ENCODE peak calls at places on chromosomes 4 and X, in six cellular contexts. V is upper lobe of left lung, A is A549, B is HepG2, X is GM12878, E is K562. G is an unnamed sample.

GRCh38 chr4:28357985-28358384 is 1497.3 kb downstream of the STIM2 start:
- ATAC-seq in B (no peak), E (no peak), V (no peak), A (peak), X (peak), G (no peak)

GRCh38 chrX:36957425-36958328 is 50.5 kb upstream of the FAM47C start:
- ATAC-seq in B (no peak), V (no peak), X (no peak), E (no peak), A (peak), G (peak)

GRCh38 chr4:169014581-169014980 is 4.5 kb upstream of the CBR4 start:
- ATAC-seq in E (no peak), A (no peak), B (no peak), X (no peak), V (no peak), G (no peak)

GRCh38 chr4:157818946-157819692 is 353.7 kb downstream of the GASK1B start:
- ATAC-seq in E (no peak), X (no peak), V (peak), A (no peak), B (peak), G (no peak)

GRCh38 chr4:54659213-54660144 is 1.7 kb downstream of the KIT start:
- ATAC-seq in X (no peak), A (peak), E (peak), V (peak), B (no peak), G (no peak)

GRCh38 chrX:96447161-96447560 is 237.5 kb upstream of the DIAPH2 start:
- ATAC-seq in V (no peak), A (no peak), B (no peak), X (no peak), E (no peak), G (no peak)

GRCh38 chr4:110088670-110089069 is 109.7 kb downstream of the ELOVL6 start:
- ATAC-seq in B (no peak), A (no peak), V (no peak), X (peak), E (peak), G (no peak)

GRCh38 chr4:17642404-17642783 is 28.0 kb downstream of the MED28 start:
- ATAC-seq in X (no peak), B (no peak), E (no peak), A (no peak), V (no peak), G (no peak)

GRCh38 chr4:177861551-177862094 is 419.4 kb upstream of the AGA start:
- ATAC-seq in V (peak), A (no peak), B (no peak), E (no peak), X (no peak), G (no peak)

GRCh38 chrX:18884916-18885315 is 99.0 kb downstream of the PHKA2 start:
- ATAC-seq in B (no peak), A (no peak), V (no peak), E (no peak), X (no peak), G (no peak)

GRCh38 chrX:124931241-124931640 is 388.4 kb upstream of the TEX13C start:
- ATAC-seq in A (no peak), E (no peak), V (no peak), X (no peak), B (no peak), G (no peak)

GRCh38 chrX:118116308-118117068 is at the start of gene KLHL13:
- ATAC-seq in X (peak), E (peak), V (peak), B (peak), A (peak), G (peak)

GRCh38 chr4:123421942-123422781 is 25.6 kb downstream of the SPRY1 start:
- ATAC-seq in A (no peak), B (no peak), X (peak), V (no peak), E (no peak), G (no peak)

GRCh38 chr4:16537926-16538325 is 311.7 kb upstream of the TAPT1 start:
- ATAC-seq in X (no peak), V (peak), A (no peak), B (no peak), E (no peak), G (no peak)

GRCh38 chr4:3009422-3009821 is 46.1 kb downstream of the GRK4 start:
- ATAC-seq in X (peak), A (peak), E (peak), V (no peak), B (peak), G (no peak)

GRCh38 chr4:47372561-47372960 is 90.9 kb downstream of the COMMD8 start:
- ATAC-seq in V (no peak), X (no peak), A (no peak), E (no peak), B (no peak), G (no peak)

GRCh38 chr4:67531349-67531748 is 14.0 kb downstream of the CENPC start:
- ATAC-seq in X (no peak), E (no peak), V (no peak), B (no peak), A (no peak), G (no peak)

GRCh38 chr4:577499-578450 is 1.7 kb upstream of the TMEM271 start:
- ATAC-seq in X (no peak), E (no peak), A (no peak), B (peak), V (peak), G (no peak)

GRCh38 chr4:11623726-11624037 is 195.0 kb upstream of the HS3ST1 start:
- ATAC-seq in V (no peak), A (peak), B (no peak), X (peak), E (no peak), G (no peak)

GRCh38 chr4:7971881-7972500 is 32.3 kb upstream of the AFAP1 start:
- ATAC-seq in E (peak), V (peak), B (peak), A (no peak), X (no peak), G (no peak)

GRCh38 chr4:87209182-87209581 is 11.2 kb downstream of the KLHL8 start:
- ATAC-seq in B (no peak), V (no peak), E (no peak), X (peak), A (no peak), G (no peak)

GRCh38 chr4:75848891-75849290 is 53.4 kb downstream of the PPEF2 start:
- ATAC-seq in X (no peak), V (no peak), E (no peak), A (peak), B (peak), G (no peak)

GRCh38 chrX:30865020-30865419 is 24.0 kb downstream of the TAB3 start:
- ATAC-seq in A (peak), X (peak), V (peak), B (no peak), E (peak), G (no peak)

GRCh38 chrX:118554511-118554910 is 58.9 kb downstream of the DOCK11 start:
- ATAC-seq in X (no peak), A (no peak), B (no peak), E (no peak), V (no peak), G (no peak)

GRCh38 chrX:18879144-18879543 is 104.8 kb downstream of the PHKA2 start:
- ATAC-seq in B (no peak), V (no peak), E (no peak), A (no peak), X (no peak), G (no peak)

GRCh38 chr4:73836373-73837269 is at the start of gene CXCL6:
- ATAC-seq in X (no peak), V (peak), E (no peak), A (no peak), B (no peak), G (peak)

GRCh38 chr4:151744614-151745013 is 16.2 kb downstream of the GATB start:
- ATAC-seq in A (peak), E (peak), X (peak), B (no peak), V (no peak), G (no peak)

GRCh38 chr4:139756391-139757180 is 91.0 kb downstream of the MGST2 start:
- ATAC-seq in B (no peak), A (no peak), V (no peak), X (no peak), E (no peak), G (no peak)

GRCh38 chr4:22237155-22237751 is 278.6 kb downstream of the ADGRA3 start:
- ATAC-seq in X (peak), A (peak), V (no peak), B (peak), E (no peak), G (no peak)

GRCh38 chr4:152501846-152502536 is 33.9 kb downstream of the FBXW7 start:
- ATAC-seq in A (no peak), E (no peak), X (peak), B (no peak), V (no peak), G (no peak)

GRCh38 chrX:155632424-155633100 is 19.8 kb upstream of the TMLHE start:
- ATAC-seq in V (no peak), X (peak), A (no peak), E (no peak), B (no peak), G (no peak)

GRCh38 chrX:129721870-129722269 is 16.9 kb upstream of the XPNPEP2 start:
- ATAC-seq in B (no peak), V (no peak), A (no peak), X (no peak), E (no peak), G (no peak)

GRCh38 chr4:8422327-8422726 is 18.2 kb downstream of the ACOX3 start:
- ATAC-seq in B (no peak), X (no peak), E (no peak), V (no peak), A (no peak), G (no peak)

GRCh38 chr4:74054483-74055032 is 16.1 kb upstream of the CXCL3 start:
- ATAC-seq in X (no peak), V (no peak), B (no peak), A (no peak), E (peak), G (no peak)

GRCh38 chr4:77336411-77337142 is 179.6 kb downstream of the CCNG2 start:
- ATAC-seq in E (no peak), X (no peak), V (no peak), A (no peak), B (no peak), G (no peak)

GRCh38 chr4:77327151-77327550 is 170.1 kb downstream of the CCNG2 start:
- ATAC-seq in A (no peak), V (no peak), E (no peak), X (no peak), B (no peak), G (no peak)

GRCh38 chr4:77332696-77333270 is 175.8 kb downstream of the CCNG2 start:
- ATAC-seq in V (no peak), B (no peak), A (no peak), E (no peak), X (no peak), G (no peak)
- TF ChIP-seq EP300 in V (no peak), B (no peak), A (no peak), E (no peak), X (no peak), G (no peak)

GRCh38 chr4:80308466-80308822 is 27.1 kb upstream of the CFAP299 start:
- ATAC-seq in X (no peak), E (peak), B (no peak), A (peak), V (no peak), G (no peak)

GRCh38 chr4:80305466-80305865 is 30.1 kb upstream of the CFAP299 start:
- ATAC-seq in V (no peak), A (no peak), E (no peak), B (no peak), X (no peak), G (no peak)

GRCh38 chr4:80307774-80308465 is 27.6 kb upstream of the CFAP299 start:
- ATAC-seq in V (peak), B (no peak), X (no peak), A (peak), E (peak), G (peak)

GRCh38 chr4:80306255-80306654 is 29.3 kb upstream of the CFAP299 start:
- ATAC-seq in B (no peak), X (no peak), A (no peak), E (no peak), V (no peak), G (no peak)

GRCh38 chr4:80307183-80307735 is 28.3 kb upstream of the CFAP299 start:
- ATAC-seq in A (no peak), E (no peak), V (no peak), B (no peak), X (no peak), G (peak)
- TF ChIP-seq EP300 in A (no peak), E (no peak), V (no peak), B (no peak), X (no peak), G (no peak)

GRCh38 chr4:57764840-57765239 is 654.7 kb upstream of the IGFBP7 start:
- ATAC-seq in E (no peak), V (no peak), A (no peak), X (no peak), B (no peak), G (no peak)

DNA sequence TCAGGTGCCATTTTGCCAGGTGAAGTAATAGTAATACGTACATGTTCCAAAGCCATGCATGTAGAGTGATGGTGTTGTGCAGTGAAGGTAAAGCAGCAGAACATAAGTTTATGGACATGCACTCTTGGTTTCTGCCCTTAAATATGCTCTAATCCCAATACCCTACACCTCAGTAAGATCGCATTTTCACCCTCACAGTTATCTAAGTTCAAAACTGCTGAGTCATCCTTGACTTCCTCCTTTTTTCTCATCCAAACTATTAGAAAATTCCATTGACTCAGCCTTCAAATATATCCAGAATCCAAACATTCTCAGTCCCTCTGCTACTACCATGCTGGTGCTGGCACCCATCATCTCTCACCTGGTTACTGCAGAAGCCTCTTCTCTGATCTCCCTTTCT is 652.9 kb upstream of the IGFBP7 start:
- ATAC-seq in B (no peak), X (no peak), V (no peak), A (no peak), E (no peak), G (no peak)
- TF ChIP-seq EP300 in B (no peak), X (no peak), V (no peak), A (no peak), E (no peak), G (no peak)

DNA sequence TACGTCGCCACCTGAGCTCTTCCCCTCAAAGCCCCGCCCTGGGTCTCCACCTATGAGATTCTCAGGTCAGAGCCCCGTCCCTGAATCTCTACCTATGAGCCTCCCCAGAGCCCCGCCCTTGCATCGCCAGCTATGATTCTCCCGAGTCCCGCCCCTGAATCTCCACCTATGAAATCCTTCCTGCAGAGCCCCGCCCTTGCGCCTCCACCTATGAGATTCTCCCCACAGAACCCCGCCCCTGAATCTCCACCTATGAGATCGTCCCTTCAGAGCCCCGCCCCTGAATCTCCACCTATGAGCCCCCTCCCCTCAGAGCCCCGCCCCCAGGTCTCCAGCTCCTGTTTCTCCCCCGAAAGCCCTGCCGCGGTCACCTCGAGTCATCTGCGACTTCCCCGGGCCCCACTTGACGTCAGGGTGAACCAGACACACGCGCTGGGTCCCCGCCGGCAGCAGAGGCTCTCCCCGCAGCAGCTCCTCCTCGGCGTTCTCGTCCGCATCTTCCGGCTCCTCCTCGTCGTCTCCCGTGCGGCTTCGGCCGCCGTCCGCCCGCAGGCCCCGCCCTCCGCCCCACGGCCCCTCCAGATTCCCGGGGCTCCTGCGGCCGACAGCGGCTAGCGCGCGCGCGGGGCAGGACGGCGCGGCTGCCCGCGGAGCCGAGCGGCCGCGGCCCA is 393 bp downstream of the GTPBP6 start:
- ATAC-seq in X (peak), A (peak), E (peak), V (peak), B (peak), G (peak)
- TF ChIP-seq EP300 in X (no peak), A (no peak), E (no peak), V (no peak), B (no peak), G (no peak)

GRCh38 chrX:154378799-154379568 is at the start of gene EMD:
- ATAC-seq in A (peak), X (peak), V (peak), B (peak), E (peak), G (peak)
- TF ChIP-seq EP300 in A (no peak), X (no peak), V (peak), B (no peak), E (peak), G (peak)

GRCh38 chr4:89737888-89738287 is 99.1 kb downstream of the SNCA start:
- ATAC-seq in A (no peak), V (no peak), X (no peak), B (no peak), E (no peak), G (no peak)
- TF ChIP-seq EP300 in A (no peak), V (no peak), X (no peak), B (no peak), E (no peak), G (no peak)

GRCh38 chr4:126558596-126558995 is 1074.2 kb upstream of the INTU start:
- ATAC-seq in B (no peak), E (peak), A (no peak), V (no peak), X (no peak), G (no peak)
- TF ChIP-seq EP300 in B (no peak), E (no peak), A (no peak), V (no peak), X (no peak), G (no peak)

DNA sequence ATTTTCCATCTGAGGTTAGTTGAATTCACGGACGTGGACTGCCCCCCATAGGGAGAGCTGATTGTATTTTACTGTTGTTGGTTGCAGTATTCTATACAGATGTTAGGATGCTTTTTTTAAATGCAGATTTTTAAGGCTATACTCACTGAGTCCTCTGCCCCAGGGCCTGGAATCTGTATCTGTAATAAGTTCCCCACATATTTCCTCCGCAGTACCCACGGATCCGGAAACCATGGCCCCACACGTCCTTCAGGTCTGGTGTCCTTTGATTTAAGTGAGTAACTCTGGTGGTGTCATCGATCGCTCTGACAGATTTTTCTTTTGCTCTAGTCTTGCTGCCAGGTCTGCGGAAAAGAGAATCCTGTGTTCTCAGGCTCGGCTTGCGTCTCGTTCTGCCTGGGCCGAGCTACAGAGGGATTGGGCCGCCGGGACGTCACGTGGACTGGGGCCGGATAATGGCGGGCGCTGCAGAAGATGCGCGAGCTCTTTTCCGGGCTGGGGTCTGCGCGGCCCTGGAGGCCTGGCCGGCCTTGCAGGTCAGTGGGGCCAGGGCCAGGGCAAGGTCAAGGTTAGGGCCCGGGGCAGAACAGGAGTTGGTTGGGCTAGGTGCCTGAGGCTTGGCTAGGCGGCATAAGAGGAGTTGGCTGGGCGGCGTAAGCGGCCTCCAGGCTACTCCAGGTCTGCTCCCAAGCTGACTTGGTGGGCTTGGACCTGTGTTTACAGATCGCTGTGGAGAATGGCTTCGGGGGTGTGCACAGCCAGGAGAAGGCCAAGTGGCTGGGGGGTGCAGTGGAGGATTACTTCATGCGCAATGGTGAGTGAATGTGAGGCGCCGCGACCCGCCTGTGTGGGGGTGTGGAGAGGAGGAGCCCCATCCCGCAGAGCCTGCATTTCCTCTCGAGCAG is at the start of gene TSR2:
- ATAC-seq in V (peak), B (peak), A (peak), X (peak), E (peak), G (peak)
- TF ChIP-seq EP300 in V (no peak), B (no peak), A (no peak), X (no peak), E (peak), G (no peak)

G was measured in gastroesophageal sphincter.